ENCODE peak calls at places on chromosomes 11 and 22, in eight cellular contexts. W is neural progenitor cell; Y is neuronal stem cell; R is iPS DF 6.9; S is endothelial cell of umbilical vein; O is Peyer's patch; P is hepatocyte; D is CD4-positive, alpha-beta memory T cell. Q is an unnamed sample.

GRCh38 chr11:72483412-72484186 is 49.3 kb upstream of the CLPB start:
- DNase-seq in P (peak; percentile 17), W (no peak), O (no peak), S (peak; percentile 92), D (no peak), Y (no peak), R (no peak), Q (no peak)

GRCh38 chr11:100861221-100861620 is 174.1 kb downstream of the ARHGAP42 start:
- DNase-seq in R (no peak), D (no peak), O (no peak), W (no peak), P (peak; percentile 18), Y (no peak), S (no peak), Q (no peak)

GRCh38 chr11:7591992-7592391 is 78.2 kb downstream of the PPFIBP2 start:
- DNase-seq in R (no peak), P (no peak), S (no peak), D (no peak), Y (no peak), W (no peak), O (no peak), Q (no peak)

GRCh38 chr11:48051217-48051848 is 71.0 kb downstream of the PTPRJ start:
- DNase-seq in D (no peak), Y (no peak), W (no peak), P (no peak), R (no peak), O (peak; percentile 39), S (no peak), Q (no peak)

GRCh38 chr11:69356703-69357457 is 62.9 kb downstream of the MYEOV start:
- DNase-seq in R (no peak), D (no peak), P (no peak), Y (no peak), S (no peak), W (no peak), O (no peak), Q (peak; percentile 47)

GRCh38 chr11:128689586-128689945 is 4.3 kb upstream of the FLI1 start:
- DNase-seq in W (peak; percentile 51), O (no peak), S (no peak), D (no peak), Y (no peak), R (no peak), P (no peak), Q (no peak)

GRCh38 chr11:120172921-120173705 is 35.2 kb upstream of the TRIM29 start:
- DNase-seq in D (no peak), S (no peak), O (no peak), W (no peak), Y (no peak), R (no peak), P (no peak), Q (no peak)

GRCh38 chr11:78773077-78773476 is 198.4 kb upstream of the NARS2 start:
- DNase-seq in D (no peak), S (no peak), O (no peak), R (no peak), P (no peak), Y (no peak), W (no peak), Q (no peak)

GRCh38 chr11:2792376-2793250 is 92.8 kb upstream of the KCNQ1OT1 start:
- DNase-seq in R (no peak), W (no peak), Y (no peak), P (no peak), S (no peak), D (no peak), O (peak; percentile 36), Q (no peak)

GRCh38 chr22:36443198-36443770 is 38.2 kb downstream of the TXN2 start:
- DNase-seq in Y (no peak), R (no peak), D (no peak), P (no peak), O (no peak), S (no peak), W (no peak), Q (no peak)

GRCh38 chr22:33838644-33839043 is 81.6 kb downstream of the LARGE1 start:
- DNase-seq in Y (no peak), S (no peak), O (no peak), D (no peak), P (no peak), R (no peak), W (no peak), Q (no peak)

GRCh38 chr22:26756675-26757293 is 99.4 kb downstream of the MIAT start:
- DNase-seq in R (no peak), W (peak; percentile 84), P (peak; percentile 77), Y (peak; percentile 67), O (peak; percentile 67), D (peak; percentile 37), S (peak; percentile 46), Q (peak; percentile 64)

GRCh38 chr11:75475767-75476650 is 43.0 kb upstream of the KLHL35 start:
- DNase-seq in W (no peak), P (no peak), O (peak; percentile 73), R (no peak), Y (no peak), S (no peak), D (no peak), Q (peak; percentile 69)

GRCh38 chr11:75352417-75353206 is 1.2 kb upstream of the ARRB1 start:
- DNase-seq in W (no peak), O (no peak), D (no peak), S (no peak), P (peak; percentile 51), R (no peak), Y (no peak), Q (no peak)

GRCh38 chr11:106231591-106231990 is 154.1 kb downstream of the AASDHPPT start:
- DNase-seq in D (no peak), O (no peak), R (no peak), W (peak; percentile 18), Y (no peak), S (no peak), P (peak; percentile 29), Q (no peak)

GRCh38 chr11:43735931-43736330 is 55.4 kb downstream of the HSD17B12 start:
- DNase-seq in O (no peak), S (no peak), Y (no peak), D (no peak), P (no peak), R (no peak), W (no peak), Q (no peak)

GRCh38 chr22:29071261-29072045 is 1.4 kb upstream of the KREMEN1 start:
- DNase-seq in W (peak; percentile 86), S (no peak), O (peak; percentile 72), Y (peak; percentile 56), R (no peak), P (peak; percentile 82), D (no peak), Q (no peak)
- H3K4me3 ChIP-seq in W (peak overlapping the region; percentile 42), S (peak overlapping the region; percentile 8), O (peak overlapping the region; percentile 51), Y (no peak overlapping the region), R (peak overlapping the region; percentile 16), P (peak overlapping the region; percentile 34), D (peak overlapping the region; percentile 58), Q (peak overlapping the region; percentile 71)

GRCh38 chr22:50605349-50606074 is 4.9 kb downstream of the MAPK8IP2 start:
- DNase-seq in Y (no peak), P (no peak), O (no peak), S (no peak), W (no peak), D (no peak), R (no peak), Q (no peak)

GRCh38 chr22:50604256-50604580 is 3.6 kb downstream of the MAPK8IP2 start:
- DNase-seq in D (no peak), P (no peak), Y (no peak), R (no peak), S (no peak), O (no peak), W (no peak), Q (no peak)

GRCh38 chr22:50602338-50602700 is 1.7 kb downstream of the MAPK8IP2 start:
- DNase-seq in W (no peak), Y (no peak), D (no peak), P (no peak), S (no peak), R (no peak), O (no peak), Q (no peak)

GRCh38 chr22:50604623-50605348 is 4.2 kb downstream of the MAPK8IP2 start:
- DNase-seq in W (no peak), Y (no peak), D (no peak), R (no peak), S (no peak), P (no peak), O (no peak), Q (no peak)

DNA sequence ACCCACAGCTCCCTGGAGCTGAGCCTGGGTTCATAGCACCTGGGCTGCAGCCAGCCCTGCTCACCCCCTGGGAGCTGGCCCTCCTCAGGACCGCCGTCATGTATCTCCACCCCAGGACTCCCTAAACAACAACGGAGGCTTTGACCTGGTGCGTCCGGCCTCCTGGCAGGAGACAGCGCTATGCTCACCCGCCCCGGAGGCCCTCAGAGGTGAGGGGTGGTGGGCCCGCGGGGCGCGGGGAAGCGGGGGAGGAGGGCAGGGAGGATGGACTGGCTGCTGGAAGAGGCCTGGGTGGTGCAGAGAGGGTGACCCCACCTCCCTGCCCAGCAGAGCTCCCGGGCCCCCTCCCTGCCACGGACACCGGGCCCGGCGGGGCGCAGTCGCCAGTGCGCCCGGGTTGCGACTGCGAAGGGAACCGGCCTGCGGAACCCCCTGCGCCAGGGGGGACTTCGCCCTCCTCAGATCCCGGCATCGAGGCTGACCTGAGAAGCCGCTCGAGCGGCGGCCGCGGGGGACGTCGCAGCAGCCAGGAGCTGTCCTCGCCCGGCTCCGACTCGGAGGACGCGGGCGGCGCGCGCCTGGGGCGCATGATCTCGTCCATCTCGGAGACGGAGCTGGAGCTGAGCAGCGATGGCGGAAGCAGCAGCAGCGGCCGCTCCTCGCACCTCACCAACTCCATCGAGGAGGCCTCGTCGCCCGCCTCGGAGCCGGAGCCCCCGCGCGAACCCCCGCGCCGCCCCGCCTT is 3.1 kb downstream of the MAPK8IP2 start:
- DNase-seq in P (no peak), D (no peak), S (no peak), Y (no peak), O (no peak), W (peak; percentile 39), R (no peak), Q (no peak)
- H3K27me3 ChIP-seq in P (peaks cover 27% of the 10 kb centered on the region), D (peaks cover 7% of the 10 kb centered on the region), S (peaks cover 35% of the 10 kb centered on the region), Y (no peaks in the 10 kb centered on the region), O (no peaks in the 10 kb centered on the region), W (peaks cover 73% of the 10 kb centered on the region), R (peaks cover 9% of the 10 kb centered on the region), Q (peaks cover 4% of the 10 kb centered on the region)

DNA sequence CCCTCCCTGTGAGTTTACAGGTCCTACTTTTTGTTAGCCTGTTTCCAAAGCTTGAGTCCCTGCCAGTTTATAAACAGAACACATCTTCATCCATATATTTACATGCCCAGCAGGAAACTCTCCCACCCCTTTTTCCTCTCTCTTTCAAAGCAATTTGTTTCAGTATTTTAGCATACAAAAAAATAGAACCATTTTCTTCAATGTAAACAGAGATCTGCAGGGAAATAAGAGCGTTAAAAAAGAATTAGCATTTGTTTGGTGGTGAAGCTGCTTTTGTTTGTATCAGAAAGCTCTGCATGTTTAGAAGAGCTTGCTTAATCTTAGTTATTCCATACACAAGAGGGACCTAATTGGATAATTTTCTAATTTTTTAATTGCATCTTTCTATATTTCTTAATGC is 243.7 kb downstream of the NELL1 start:
- DNase-seq in P (no peak), W (no peak), O (no peak), S (no peak), R (no peak), D (no peak), Y (no peak), Q (no peak)
- H3K4me3 ChIP-seq in P (no peak overlapping the region), W (no peak overlapping the region), O (no peak overlapping the region), S (no peak overlapping the region), R (no peak overlapping the region), D (no peak overlapping the region), Y (no peak overlapping the region), Q (no peak overlapping the region)

DNA sequence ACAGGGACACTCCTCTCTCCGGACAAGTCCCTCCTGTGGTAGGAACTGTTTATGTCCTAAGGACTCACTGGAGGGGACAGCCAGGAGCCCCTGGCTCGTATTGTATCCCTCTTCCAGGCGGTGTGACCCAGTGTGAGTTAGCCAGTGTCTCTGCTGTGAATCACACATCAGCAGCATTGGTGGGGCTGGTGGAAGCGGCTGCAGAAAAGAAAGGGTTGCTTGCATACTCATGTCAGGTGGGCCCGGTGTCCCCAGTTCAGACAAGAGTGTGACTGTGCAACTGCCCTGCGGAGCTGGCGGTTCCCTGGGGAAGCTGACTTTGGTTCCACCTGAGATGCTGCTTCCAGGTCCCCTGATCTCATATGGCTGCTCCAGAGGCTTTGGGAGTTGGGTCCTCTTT is 99.4 kb downstream of the ZBTB16 start:
- DNase-seq in S (no peak), Y (no peak), P (no peak), W (no peak), R (no peak), O (no peak), D (no peak), Q (no peak)
- H3K27me3 ChIP-seq in S (no peaks in the 10 kb centered on the region), Y (no peaks in the 10 kb centered on the region), P (no peaks in the 10 kb centered on the region), W (no peaks in the 10 kb centered on the region), R (no peaks in the 10 kb centered on the region), O (no peaks in the 10 kb centered on the region), D (no peaks in the 10 kb centered on the region), Q (no peaks in the 10 kb centered on the region)

Q was measured in right atrium auricular region.